ENCODE peak calls at places on chromosome 5, in nine cellular contexts. J is vagina; G is iPS DF 6.9; H is uterus; T is naive thymus-derived CD4-positive, alpha-beta T cell; U is astrocyte; P is hepatocyte; I is H1; Q is prostate gland. Y is an unnamed sample.

GRCh38 chr5:135011355-135012032 is 22.5 kb downstream of the PITX1 start:
- DNase-seq in U (no peak), H (no peak), T (no peak), G (no peak), J (no peak), Q (no peak), I (no peak), P (no peak), Y (no peak)

GRCh38 chr5:159668556-159668955 is 247.7 kb upstream of the ADRA1B start:
- DNase-seq in G (no peak), H (no peak), I (no peak), T (no peak), P (no peak), U (no peak), J (no peak), Q (no peak), Y (no peak)

GRCh38 chr5:169176686-169177430 is 124.1 kb downstream of the SLIT3 start:
- DNase-seq in U (no peak), T (no peak), H (no peak), J (no peak), P (no peak), G (no peak), Q (no peak), I (no peak), Y (no peak)

GRCh38 chr5:173868096-173868879 is 19.9 kb upstream of the CPEB4 start:
- DNase-seq in J (no peak), I (peak; percentile 17), T (no peak), P (no peak), G (no peak), U (peak; percentile 60), H (no peak), Q (peak; percentile 82), Y (no peak)

GRCh38 chr5:179873176-179873575 is 14.6 kb upstream of the MRNIP start:
- DNase-seq in I (no peak), U (no peak), P (no peak), H (no peak), T (no peak), Q (no peak), G (no peak), J (no peak), Y (no peak)

GRCh38 chr5:91016954-91017690 is 366.0 kb downstream of the ARRDC3 start:
- DNase-seq in U (peak; percentile 25), G (no peak), P (peak; percentile 62), T (no peak), Q (no peak), H (no peak), I (no peak), J (no peak), Y (no peak)

GRCh38 chr5:174307031-174307408 is 261.5 kb downstream of the NSG2 start:
- DNase-seq in G (no peak), Q (no peak), U (no peak), I (no peak), H (no peak), P (no peak), T (no peak), J (no peak), Y (no peak)

GRCh38 chr5:55160493-55161209 is 680 bp downstream of the GPX8 start:
- DNase-seq in Q (peak; percentile 37), G (no peak), U (peak; percentile 96), H (peak; percentile 62), I (no peak), T (no peak), J (peak; percentile 92), P (peak; percentile 86), Y (peak; percentile 77)

GRCh38 chr5:177403194-177403825 is 2.8 kb upstream of the PFN3 start:
- DNase-seq in G (no peak), J (no peak), Q (no peak), T (peak; percentile 64), H (no peak), I (no peak), P (peak; percentile 43), U (no peak), Y (no peak)

GRCh38 chr5:148952097-148952828 is 110.6 kb downstream of the SH3TC2 start:
- DNase-seq in U (no peak), G (no peak), H (no peak), P (no peak), T (no peak), Q (no peak), J (no peak), I (no peak), Y (no peak)

GRCh38 chr5:39419830-39420229 is 5.0 kb downstream of the DAB2 start:
- DNase-seq in Q (no peak), U (no peak), P (no peak), J (no peak), G (no peak), T (no peak), H (no peak), I (no peak), Y (no peak)

GRCh38 chr5:129063483-129064136 is 30.9 kb upstream of the ISOC1 start:
- DNase-seq in T (no peak), J (no peak), G (no peak), P (peak; percentile 63), H (no peak), U (peak; percentile 0), Q (peak; percentile 8), I (no peak), Y (no peak)

GRCh38 chr5:20331826-20332225 is 343.8 kb upstream of the CDH18 start:
- DNase-seq in H (no peak), Q (no peak), I (no peak), T (no peak), G (no peak), P (no peak), U (no peak), J (no peak), Y (no peak)

GRCh38 chr5:140398379-140398811 is 3.2 kb upstream of the ANKHD1 start:
- DNase-seq in T (no peak), Q (no peak), J (no peak), U (no peak), G (no peak), I (no peak), H (no peak), P (no peak), Y (no peak)

GRCh38 chr5:52896524-52897237 is 92.5 kb upstream of the ITGA2 start:
- DNase-seq in I (no peak), H (no peak), U (peak; percentile 61), Q (no peak), P (no peak), T (no peak), J (no peak), G (no peak), Y (no peak)

GRCh38 chr5:157516016-157516415 is 56.0 kb downstream of the NIPAL4 start:
- DNase-seq in T (no peak), U (peak; percentile 95), Q (no peak), G (no peak), H (peak; percentile 65), P (peak; percentile 37), I (no peak), J (no peak), Y (no peak)

GRCh38 chr5:131974956-131975726 is 29.7 kb upstream of the MEIKIN start:
- DNase-seq in H (no peak), P (no peak), I (no peak), U (no peak), Q (no peak), T (peak; percentile 76), G (no peak), J (no peak), Y (no peak)

GRCh38 chr5:179290681-179291540 is 54.4 kb downstream of the ADAMTS2 start:
- DNase-seq in G (no peak), U (no peak), Q (no peak), H (peak; percentile 12), T (no peak), I (no peak), P (no peak), J (no peak), Y (peak; percentile 62)

GRCh38 chr5:132425009-132425937 is 55.8 kb downstream of the SLC22A5 start:
- DNase-seq in H (no peak), G (no peak), T (peak; percentile 77), I (no peak), P (peak; percentile 10), J (peak; percentile 82), U (peak; percentile 92), Q (no peak), Y (no peak)

DNA sequence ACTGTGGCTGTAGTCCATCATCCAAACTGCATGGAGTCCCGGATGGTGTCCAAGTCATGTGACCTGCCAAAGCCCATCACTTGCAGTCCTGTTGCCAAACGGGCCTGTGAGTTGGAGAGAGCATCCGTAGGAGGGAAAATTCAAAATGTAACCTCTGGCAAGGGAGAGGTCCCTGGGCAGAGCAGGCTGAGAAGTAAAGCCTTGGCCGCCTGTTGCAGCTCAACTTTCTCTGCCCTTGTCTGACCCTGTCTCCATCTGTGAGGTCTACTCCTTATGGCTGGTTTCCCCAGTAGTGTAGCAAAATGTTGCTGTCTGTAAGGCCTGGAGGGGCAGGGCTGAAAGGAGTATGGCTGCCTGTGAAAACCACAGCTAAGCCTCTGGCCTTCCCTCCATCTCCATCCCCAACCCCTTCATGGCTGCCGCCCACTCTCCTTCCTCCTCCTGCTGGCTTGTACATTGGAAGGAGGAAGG is 163.5 kb downstream of the SEMA6A start:
- DNase-seq in P (no peak), I (no peak), H (peak; percentile 61), T (no peak), Q (no peak), U (no peak), J (peak; percentile 84), G (no peak), Y (no peak)
- H3K27ac ChIP-seq in P (no peak overlapping the region), I (no peak overlapping the region), H (no peak overlapping the region), T (no peak overlapping the region), Q (no peak overlapping the region), U (no peak overlapping the region), J (no peak overlapping the region), G (no peak overlapping the region), Y (no peak overlapping the region)

GRCh38 chr5:142317673-142318261 is 7.1 kb downstream of the SPRY4 start:
- DNase-seq in J (no peak), T (no peak), U (no peak), I (no peak), H (no peak), G (no peak), Q (no peak), P (no peak), Y (no peak)
- H3K27me3 ChIP-seq in J (no peaks in the 10 kb centered on the region), T (peaks cover 6% of the 10 kb centered on the region), U (no peaks in the 10 kb centered on the region), I (no peaks in the 10 kb centered on the region), H (no peaks in the 10 kb centered on the region), G (no peaks in the 10 kb centered on the region), Q (no peaks in the 10 kb centered on the region), P (no peaks in the 10 kb centered on the region), Y (no peaks in the 10 kb centered on the region)

DNA sequence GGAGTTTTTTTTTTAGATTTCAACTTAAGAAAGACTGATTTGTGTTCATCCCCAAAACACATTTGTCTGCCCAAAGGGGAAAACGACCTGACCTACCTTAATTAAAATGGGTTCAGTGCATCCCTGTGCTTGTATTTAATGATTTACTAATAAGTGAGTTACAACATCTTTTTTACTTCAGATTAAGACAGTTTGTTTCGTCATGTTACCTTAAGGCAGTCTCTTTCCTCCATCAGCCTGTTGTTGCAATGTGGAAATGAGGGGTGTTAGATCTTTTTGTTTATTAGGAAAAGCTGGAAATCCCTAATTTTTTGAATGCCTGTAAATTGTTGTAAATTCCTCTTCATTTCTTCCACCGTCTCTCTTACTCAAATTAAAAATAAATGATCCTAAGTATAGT is 177.5 kb downstream of the GDNF start:
- DNase-seq in I (no peak), Q (no peak), U (no peak), T (no peak), G (no peak), J (no peak), H (no peak), P (no peak), Y (no peak)
- H3K36me3 ChIP-seq in I (no peaks in the 10 kb centered on the region), Q (no peaks in the 10 kb centered on the region), U (no peaks in the 10 kb centered on the region), T (no peaks in the 10 kb centered on the region), G (no peaks in the 10 kb centered on the region), J (no peaks in the 10 kb centered on the region), H (no peaks in the 10 kb centered on the region), P (no peaks in the 10 kb centered on the region), Y (no peaks in the 10 kb centered on the region)

GRCh38 chr5:59390074-59390659 is 503.4 kb downstream of the PDE4D start:
- DNase-seq in Q (peak; percentile 29), H (no peak), T (no peak), P (peak; percentile 66), I (no peak), U (no peak), G (no peak), J (no peak), Y (no peak)
- H3K27ac ChIP-seq in Q (no peak overlapping the region), H (no peak overlapping the region), T (no peak overlapping the region), P (no peak overlapping the region), I (no peak overlapping the region), U (no peak overlapping the region), G (no peak overlapping the region), J (no peak overlapping the region), Y (no peak overlapping the region)